ENCODE peak calls at places on chromosome 2, in ten cellular contexts. Z, P, D, U, N, S, V, H, X and Y are unnamed samples.

GRCh38 chr2:205700331-205701132 is 18.2 kb downstream of the NRP2 start:
- DNase-seq in Z (peak; percentile 92), P (peak; percentile 96), D (peak; percentile 65), U (no peak), N (no peak), S (no peak), V (no peak), H (no peak), X (peak; percentile 28), Y (peak; percentile 77)

GRCh38 chr2:39871291-39871761 is 92.3 kb upstream of the THUMPD2 start:
- DNase-seq in Z (peak; percentile 88), P (peak; percentile 94), D (no peak), U (no peak), N (no peak), S (no peak), V (no peak), H (no peak), X (no peak), Y (peak; percentile 77)

GRCh38 chr2:241867776-241868420 is 1.6 kb upstream of the RTP5 start:
- DNase-seq in Z (peak; percentile 17), P (no peak), D (no peak), U (no peak), N (no peak), S (peak; percentile 74), V (no peak), H (no peak), X (no peak), Y (no peak)

GRCh38 chr2:120820885-120821279 is 85.2 kb downstream of the GLI2 start:
- DNase-seq in Z (peak; percentile 89), P (peak; percentile 68), D (no peak), U (no peak), N (no peak), S (no peak), V (no peak), H (no peak), X (no peak), Y (peak; percentile 95)

GRCh38 chr2:26130763-26131162 is 42.1 kb upstream of the GAREM2 start:
- DNase-seq in Z (no peak), P (no peak), D (no peak), U (no peak), N (no peak), S (no peak), V (no peak), H (no peak), X (no peak), Y (no peak)

GRCh38 chr2:126399001-126399400 is 257.0 kb upstream of the GYPC start:
- DNase-seq in Z (no peak), P (no peak), D (no peak), U (no peak), N (no peak), S (no peak), V (no peak), H (no peak), X (no peak), Y (no peak)

GRCh38 chr2:148814853-148815419 is 60.1 kb upstream of the KIF5C start:
- DNase-seq in Z (peak; percentile 32), P (no peak), D (no peak), U (peak; percentile 12), N (no peak), S (no peak), V (no peak), H (no peak), X (peak; percentile 20), Y (peak; percentile 17)

GRCh38 chr2:207122914-207123744 is 42.6 kb downstream of the KLF7 start:
- DNase-seq in Z (no peak), P (no peak), D (no peak), U (no peak), N (no peak), S (no peak), V (no peak), H (peak; percentile 59), X (no peak), Y (peak; percentile 26)

GRCh38 chr2:202034249-202035088 is 814 bp downstream of the FZD7 start:
- DNase-seq in Z (peak; percentile 83), P (peak; percentile 69), D (peak; percentile 61), U (peak; percentile 30), N (no peak), S (peak; percentile 79), V (no peak), H (no peak), X (peak; percentile 21), Y (peak; percentile 89)

GRCh38 chr2:169772651-169773050 is 26.0 kb upstream of the SSB start:
- DNase-seq in Z (no peak), P (no peak), D (no peak), U (no peak), N (no peak), S (no peak), V (no peak), H (no peak), X (no peak), Y (no peak)

GRCh38 chr2:169767243-169767888 is 31.3 kb upstream of the SSB start:
- DNase-seq in Z (peak; percentile 78), P (peak; percentile 53), D (no peak), U (peak; percentile 69), N (peak; percentile 5), S (no peak), V (peak; percentile 30), H (peak; percentile 28), X (peak; percentile 64), Y (peak; percentile 78)

GRCh38 chr2:169771612-169772011 is 27.1 kb upstream of the SSB start:
- DNase-seq in Z (no peak), P (no peak), D (no peak), U (no peak), N (no peak), S (no peak), V (no peak), H (no peak), X (no peak), Y (no peak)

GRCh38 chr2:169768262-169768995 is 30.2 kb upstream of the SSB start:
- DNase-seq in Z (peak; percentile 35), P (no peak), D (peak; percentile 47), U (no peak), N (no peak), S (peak; percentile 77), V (peak; percentile 12), H (no peak), X (peak; percentile 12), Y (no peak)

GRCh38 chr2:169770991-169771390 is 27.7 kb upstream of the SSB start:
- DNase-seq in Z (no peak), P (no peak), D (no peak), U (no peak), N (no peak), S (no peak), V (no peak), H (no peak), X (no peak), Y (no peak)
- H3K27ac ChIP-seq in Z (no peak overlapping the region), P (no peak overlapping the region), D (no peak overlapping the region), U (no peak overlapping the region), N (no peak overlapping the region), S (no peak overlapping the region), V (no peak overlapping the region), H (no peak overlapping the region), X (no peak overlapping the region), Y (no peak overlapping the region)

DNA sequence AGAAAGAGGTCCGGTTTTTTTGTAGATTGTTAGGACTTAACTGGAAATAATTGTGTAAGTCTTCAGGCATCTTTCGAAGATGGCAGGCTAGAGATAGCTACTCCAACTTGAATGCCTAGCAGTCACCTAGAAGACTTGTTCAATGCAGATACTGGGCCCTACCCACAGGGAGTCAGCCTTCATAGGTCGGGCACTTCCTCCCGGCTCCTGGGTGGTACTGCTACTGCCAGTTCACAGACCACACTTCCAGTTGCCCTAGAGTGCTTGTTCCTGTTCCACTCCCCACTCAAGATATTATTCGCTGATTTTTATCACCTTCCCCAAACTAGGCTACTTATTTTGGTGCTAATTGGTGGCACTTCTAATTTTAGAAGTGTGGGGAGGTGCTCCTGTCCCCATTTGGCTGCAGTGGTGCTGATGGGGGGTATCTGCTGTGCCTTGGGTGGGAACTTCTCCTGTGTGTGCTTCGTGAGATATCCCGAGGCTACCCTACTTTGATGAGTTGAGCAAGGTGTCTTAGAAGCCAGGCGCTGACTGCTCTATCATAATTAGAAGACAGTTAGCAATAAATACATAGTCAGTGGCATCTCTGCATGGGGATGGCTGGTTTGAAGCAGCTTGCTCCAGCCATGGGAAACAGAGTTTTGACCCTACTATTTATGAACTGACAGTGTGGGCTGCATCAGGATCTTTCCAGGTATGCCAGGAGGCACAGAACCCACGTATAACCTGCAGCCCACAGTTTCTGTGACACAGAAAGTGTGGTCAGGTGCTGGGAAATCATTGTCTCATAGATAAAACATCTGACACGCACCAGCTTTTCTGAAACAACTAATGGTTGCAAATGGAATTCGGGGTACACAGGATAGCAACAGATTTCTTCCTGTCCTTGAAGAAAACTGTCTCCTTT is 34.5 kb downstream of the INPP4A start:
- DNase-seq in Z (no peak), P (no peak), D (no peak), U (no peak), N (no peak), S (no peak), V (no peak), H (no peak), X (no peak), Y (no peak)
- H3K27ac ChIP-seq in Z (no peak overlapping the region), P (no peak overlapping the region), D (no peak overlapping the region), U (no peak overlapping the region), N (no peak overlapping the region), S (no peak overlapping the region), V (peak overlapping the region; percentile 70), H (no peak overlapping the region), X (peak overlapping the region; percentile 59), Y (no peak overlapping the region)

GRCh38 chr2:43605079-43605655 is 9.3 kb upstream of the THADA start:
- DNase-seq in Z (peak; percentile 85), P (peak; percentile 65), D (no peak), U (no peak), N (peak; percentile 18), S (no peak), V (no peak), H (peak; percentile 51), X (peak; percentile 14), Y (peak; percentile 73)
- H3K27ac ChIP-seq in Z (no peak overlapping the region), P (no peak overlapping the region), D (no peak overlapping the region), U (no peak overlapping the region), N (no peak overlapping the region), S (no peak overlapping the region), V (no peak overlapping the region), H (no peak overlapping the region), X (no peak overlapping the region), Y (no peak overlapping the region)

GRCh38 chr2:191320881-191321280 is 75.7 kb downstream of the MYO1B start:
- DNase-seq in Z (peak; percentile 26), P (peak; percentile 57), D (no peak), U (no peak), N (no peak), S (no peak), V (no peak), H (no peak), X (no peak), Y (no peak)

GRCh38 chr2:191319181-191319580 is 74.0 kb downstream of the MYO1B start:
- DNase-seq in Z (peak; percentile 90), P (peak; percentile 76), D (no peak), U (no peak), N (no peak), S (no peak), V (no peak), H (no peak), X (no peak), Y (no peak)

GRCh38 chr2:191322838-191323506 is 77.8 kb downstream of the MYO1B start:
- DNase-seq in Z (no peak), P (no peak), D (no peak), U (no peak), N (no peak), S (no peak), V (no peak), H (no peak), X (no peak), Y (no peak)

GRCh38 chr2:191318729-191319078 is 73.5 kb downstream of the MYO1B start:
- DNase-seq in Z (peak; percentile 79), P (peak; percentile 86), D (no peak), U (no peak), N (peak; percentile 31), S (no peak), V (no peak), H (peak; percentile 27), X (peak; percentile 78), Y (no peak)

GRCh38 chr2:191321861-191322662 is 76.9 kb downstream of the MYO1B start:
- DNase-seq in Z (peak; percentile 89), P (peak; percentile 61), D (no peak), U (no peak), N (peak; percentile 20), S (no peak), V (no peak), H (peak; percentile 21), X (no peak), Y (no peak)
- H3K27ac ChIP-seq in Z (peak overlapping the region; percentile 83), P (peak overlapping the region; percentile 93), D (no peak overlapping the region), U (no peak overlapping the region), N (no peak overlapping the region), S (no peak overlapping the region), V (no peak overlapping the region), H (peak overlapping the region; percentile 48), X (no peak overlapping the region), Y (peak overlapping the region; percentile 43)